ENCODE peak calls at places on chromosomes 5 and 9, in seven cellular contexts. S is NCI-H1105; B is skeletal muscle cell; I is stimulated activated CD4-positive, alpha-beta T cell treated with anti-CD3 and anti-CD28 coated beads, Interleukin-2, amount 100 ng/mL, for 24 hours; W is SK-N-SH; L is CD4-positive, alpha-beta memory T cell; Z is stromal cell of bone marrow. G is an unnamed sample.

GRCh38 chr9:130043654-130044623 is 950 bp upstream of the FNBP1 start:
- DNase-seq in S (no peak), B (no peak), I (no peak), W (peak), L (no peak), Z (no peak), G (no peak)

GRCh38 chr9:3828495-3828894 is 302.7 kb upstream of the RFX3 start:
- DNase-seq in S (no peak), B (peak), I (no peak), W (no peak), L (no peak), Z (no peak), G (no peak)

GRCh38 chr5:43104102-43104501 is 16.6 kb upstream of the ZNF131 start:
- DNase-seq in S (no peak), B (no peak), I (no peak), W (no peak), L (no peak), Z (no peak), G (no peak)

GRCh38 chr9:80146466-80146865 is 574.7 kb downstream of the TLE4 start:
- DNase-seq in S (no peak), B (no peak), I (no peak), W (no peak), L (no peak), Z (peak), G (peak)

GRCh38 chr9:31394040-31394473 is 990.4 kb upstream of the ACO1 start:
- DNase-seq in S (peak), B (peak), I (no peak), W (no peak), L (no peak), Z (no peak), G (no peak)

GRCh38 chr9:96031366-96031824 is 155.9 kb downstream of the ERCC6L2 start:
- DNase-seq in S (peak), B (no peak), I (no peak), W (peak), L (no peak), Z (peak), G (no peak)

GRCh38 chr5:9765421-9765820 is 135.3 kb upstream of the TAS2R1 start:
- DNase-seq in S (no peak), B (peak), I (no peak), W (peak), L (no peak), Z (no peak), G (no peak)

GRCh38 chr5:57761513-57761912 is 278.9 kb upstream of the ACTBL2 start:
- DNase-seq in S (no peak), B (no peak), I (no peak), W (no peak), L (no peak), Z (no peak), G (no peak)

GRCh38 chr5:109532773-109533364 is 123.1 kb upstream of the PJA2 start:
- DNase-seq in S (no peak), B (no peak), I (no peak), W (no peak), L (no peak), Z (no peak), G (no peak)